ENCODE peak calls at places on chromosome 13, in ten cellular contexts. O is caudate nucleus; Z is WTC11; P is progenitor cell of endocrine pancreas; W is SHP77; A is nephron progenitor cell; D is endodermal cell; M is GDM1; K is NCI-H1417; T is stimulated activated naive B cell treated with anti-CD40 and anti-IgM and Interleukin-4, amounts not matched to agents 10 μg/mL and 1 μg/mL and 100 μg/mL, for 72 hours. B is an unnamed sample.
A peak's percentile ranks its signal among the peaks of the same experiment; 100 is the strongest.

GRCh38 chr13:39254606-39255005 is 216.3 kb downstream of the NHLRC3 start:
- DNase-seq in W (no peak), Z (no peak), O (no peak), P (no peak), T (no peak), A (no peak), M (no peak), K (no peak), D (no peak), B (no peak)

GRCh38 chr13:71876648-71877279 is 9.8 kb upstream of the DACH1 start:
- DNase-seq in T (no peak), M (no peak), W (no peak), P (no peak), K (no peak), Z (no peak), O (no peak), A (no peak), D (no peak), B (peak; percentile 15)

GRCh38 chr13:19852766-19853165 is 10.7 kb downstream of the ZMYM5 start:
- DNase-seq in A (no peak), M (no peak), D (no peak), W (no peak), Z (no peak), T (no peak), K (no peak), O (no peak), P (no peak), B (no peak)

GRCh38 chr13:111365149-111366005 is 44.9 kb downstream of the TEX29 start:
- DNase-seq in D (no peak), M (no peak), T (no peak), P (no peak), W (no peak), K (no peak), A (no peak), O (no peak), Z (no peak), B (no peak)

GRCh38 chr13:40682449-40683240 is 16.2 kb upstream of the FOXO1 start:
- DNase-seq in O (no peak), T (no peak), K (peak; percentile 27), P (no peak), W (peak; percentile 28), A (no peak), Z (no peak), D (peak; percentile 52), M (no peak), B (no peak)

GRCh38 chr13:39037410-39037879 is 444 bp downstream of the PROSER1 start:
- DNase-seq in K (peak; percentile 80), A (no peak), O (no peak), P (peak; percentile 77), T (peak; percentile 6), M (no peak), W (peak; percentile 49), Z (no peak), D (no peak), B (no peak)

GRCh38 chr13:74730556-74731331 is 596.5 kb upstream of the KLF12 start:
- DNase-seq in K (no peak), M (no peak), Z (no peak), O (no peak), D (no peak), T (no peak), W (no peak), P (no peak), A (no peak), B (no peak)

GRCh38 chr13:55199132-55199531 is 1941.6 kb upstream of the PRR20A start:
- DNase-seq in W (no peak), A (peak; percentile 5), D (peak; percentile 47), K (no peak), P (no peak), O (no peak), T (no peak), Z (no peak), M (no peak), B (no peak)

GRCh38 chr13:96994030-96994848 is at the start of gene OXGR1:
- DNase-seq in Z (peak; percentile 29), D (peak; percentile 74), P (peak; percentile 14), W (no peak), T (no peak), O (no peak), K (no peak), M (no peak), A (peak; percentile 48), B (no peak)

GRCh38 chr13:100147825-100148224 is 58.9 kb downstream of the PCCA start:
- DNase-seq in O (no peak), K (no peak), M (no peak), W (no peak), Z (no peak), P (no peak), A (no peak), T (no peak), D (no peak), B (no peak)

GRCh38 chr13:114071991-114072390 is 60.4 kb downstream of the RASA3 start:
- DNase-seq in D (no peak), W (no peak), M (no peak), O (no peak), K (no peak), T (no peak), Z (peak; percentile 6), P (no peak), A (no peak), B (no peak)

GRCh38 chr13:98986226-98986846 is 8.5 kb upstream of the DOCK9 start:
- DNase-seq in T (no peak), P (no peak), O (no peak), A (no peak), Z (no peak), M (no peak), W (no peak), D (no peak), K (no peak), B (no peak)

GRCh38 chr13:111076156-111077013 is 38.7 kb upstream of the ARHGEF7 start:
- DNase-seq in O (no peak), K (no peak), P (no peak), T (no peak), D (no peak), M (no peak), W (no peak), A (no peak), Z (peak; percentile 36), B (no peak)

GRCh38 chr13:30763786-30764440 is 28.6 kb downstream of the ALOX5AP start:
- DNase-seq in Z (no peak), W (no peak), T (no peak), P (no peak), M (no peak), K (no peak), O (no peak), D (no peak), A (no peak), B (no peak)

B was measured in GM12864.